ENCODE peak calls at places on chromosomes 6 and 20, in six cellular contexts. W is HT1080; F is activated T-cell treated with anti-CD3 and anti-CD28 coated beads, Interleukin-2, amount 50 U/mL, for 4 hours; Z is NAMALWA; N is sigmoid colon; T is IMR-90. G is an unnamed sample.
A peak's percentile ranks its signal among the peaks of the same experiment; 100 is the strongest.

GRCh38 chr20:49990310-49990720 is 7.5 kb downstream of the SNAI1 start:
- DNase-seq in W (no peak), T (no peak), Z (no peak), N (no peak), F (no peak), G (peak; percentile 49)

GRCh38 chr6:108114861-108115597 is 40.5 kb upstream of the OSTM1 start:
- DNase-seq in W (no peak), F (no peak), T (peak; percentile 55), Z (no peak), N (peak; percentile 77), G (peak; percentile 82)

GRCh38 chr6:31203345-31203979 is 33.0 kb upstream of the POU5F1 start:
- DNase-seq in T (peak; percentile 71), Z (peak; percentile 94), W (peak; percentile 93), N (no peak), F (peak; percentile 52), G (peak; percentile 26)

GRCh38 chr6:55445648-55446204 is 118.5 kb downstream of the GFRAL start:
- DNase-seq in Z (peak; percentile 51), F (no peak), N (no peak), T (peak; percentile 45), W (peak; percentile 14), G (peak; percentile 69)

GRCh38 chr6:154602296-154602695 is 91.8 kb upstream of the CNKSR3 start:
- DNase-seq in T (no peak), Z (no peak), W (no peak), F (no peak), N (no peak), G (no peak)

GRCh38 chr6:12875061-12875460 is 158.5 kb downstream of the PHACTR1 start:
- DNase-seq in W (peak; percentile 83), N (no peak), Z (no peak), F (no peak), T (no peak), G (peak; percentile 8)

GRCh38 chr6:168756009-168756634 is 315.1 kb downstream of the SMOC2 start:
- DNase-seq in W (no peak), N (no peak), F (no peak), T (no peak), Z (no peak), G (peak; percentile 4)

GRCh38 chr6:120844084-120844483 is 490.2 kb downstream of the TBC1D32 start:
- DNase-seq in F (no peak), N (no peak), W (no peak), Z (no peak), T (no peak), G (no peak)

GRCh38 chr6:34362909-34363713 is 29.4 kb downstream of the NUDT3 start:
- DNase-seq in T (no peak), W (no peak), N (no peak), F (no peak), Z (peak; percentile 29), G (no peak)

GRCh38 chr6:148455225-148455624 is 112.6 kb downstream of the SASH1 start:
- DNase-seq in N (no peak), W (peak; percentile 53), T (peak; percentile 90), F (no peak), Z (no peak), G (peak; percentile 72)

GRCh38 chr6:36544228-36544627 is 3.1 kb downstream of the STK38 start:
- DNase-seq in N (no peak), W (no peak), F (peak; percentile 38), T (no peak), Z (no peak), G (peak; percentile 11)

GRCh38 chr6:168150551-168151444 is 71.8 kb upstream of the FRMD1 start:
- DNase-seq in W (no peak), Z (no peak), F (no peak), N (peak; percentile 64), T (no peak), G (no peak)

GRCh38 chr6:13113956-13114593 is 214.3 kb downstream of the TBC1D7 start:
- DNase-seq in W (no peak), Z (no peak), T (no peak), N (no peak), F (no peak), G (peak; percentile 4)

GRCh38 chr6:156434795-156435190 is 342.4 kb upstream of the ARID1B start:
- DNase-seq in Z (no peak), W (no peak), T (no peak), F (no peak), N (no peak), G (no peak)

GRCh38 chr20:57930328-57930727 is 220.5 kb upstream of the PMEPA1 start:
- DNase-seq in Z (no peak), N (no peak), F (no peak), T (no peak), W (no peak), G (no peak)

GRCh38 chr6:105594272-105594671 is 191.4 kb upstream of the PREP start:
- DNase-seq in W (no peak), T (no peak), N (no peak), F (no peak), Z (no peak), G (no peak)

GRCh38 chr6:49530141-49530775 is 20.2 kb upstream of the C6orf141 start:
- DNase-seq in Z (no peak), W (no peak), T (no peak), F (no peak), N (no peak), G (no peak)

G was measured in fibroblast of pulmonary artery.